ENCODE peak calls at places on chromosomes 7 and 10, in four cellular contexts. Y is stomach; O is colonic mucosa; C is CD8-positive, alpha-beta memory T cell. G is an unnamed sample.

GRCh38 chr7:76400248-76400647 is 9.2 kb downstream of the SSC4D start:
- DNase-seq in O (no peak), C (no peak), Y (no peak), G (no peak)

GRCh38 chr10:35384265-35384868 is 48.1 kb downstream of the CCNY start:
- DNase-seq in C (no peak), Y (no peak), O (no peak), G (no peak)

GRCh38 chr10:93849605-93850004 is 44.2 kb upstream of the SLC35G1 start:
- DNase-seq in Y (no peak), O (no peak), C (no peak), G (no peak)

GRCh38 chr10:89064764-89065163 is 74.2 kb downstream of the FAS start:
- DNase-seq in C (no peak), Y (no peak), O (no peak), G (no peak)

GRCh38 chr10:123996302-123996701 is 97.1 kb downstream of the CHST15 start:
- DNase-seq in C (no peak), Y (no peak), O (no peak), G (no peak)

GRCh38 chr7:151871189-151871735 is 5.7 kb downstream of the PRKAG2 start:
- DNase-seq in Y (no peak), O (no peak), C (no peak), G (no peak)

GRCh38 chr7:45888993-45889366 is 692 bp downstream of the IGFBP1 start:
- DNase-seq in O (no peak), C (no peak), Y (no peak), G (no peak)

GRCh38 chr7:44791278-44792219 is 4.9 kb upstream of the PPIA start:
- DNase-seq in O (no peak), Y (no peak), C (no peak), G (no peak)

GRCh38 chr10:85679696-85680095 is 686.9 kb downstream of the GRID1 start:
- DNase-seq in O (no peak), C (no peak), Y (no peak), G (no peak)

GRCh38 chr7:77657427-77658331 is 38.6 kb upstream of the RSBN1L start:
- DNase-seq in Y (no peak), O (peak; percentile 52), C (no peak), G (no peak)

GRCh38 chr7:26664735-26665420 is 199.5 kb downstream of the SKAP2 start:
- DNase-seq in C (peak; percentile 3), Y (no peak), O (no peak), G (no peak)

GRCh38 chr10:103917326-103918052 is 495 bp downstream of the STN1 start:
- DNase-seq in Y (peak; percentile 53), C (no peak), O (peak; percentile 71), G (no peak)

GRCh38 chr10:132637477-132638129 is 100.0 kb downstream of the INPP5A start:
- DNase-seq in O (no peak), C (no peak), Y (no peak), G (peak; percentile 8)

GRCh38 chr7:136405931-136406777 is 429.0 kb upstream of the MTPN start:
- DNase-seq in O (peak; percentile 25), Y (peak; percentile 29), C (no peak), G (no peak)

GRCh38 chr7:1787681-1788235 is 117.7 kb downstream of the ELFN1 start:
- DNase-seq in C (no peak), O (no peak), Y (peak; percentile 19), G (no peak)

GRCh38 chr10:81873932-81874816 is 820 bp upstream of the NRG3 start:
- DNase-seq in C (no peak), Y (peak; percentile 60), O (peak; percentile 20), G (no peak)

GRCh38 chr10:6054884-6055283 is 7.3 kb downstream of the IL2RA start:
- DNase-seq in C (no peak), Y (peak; percentile 19), O (peak; percentile 12), G (no peak)

GRCh38 chr10:36493511-36493880 is 631.9 kb upstream of the ANKRD30A start:
- DNase-seq in O (no peak), Y (no peak), C (no peak), G (no peak)

GRCh38 chr7:131602994-131603372 is 46.6 kb upstream of the PODXL start:
- DNase-seq in C (no peak), Y (no peak), O (no peak), G (no peak)

GRCh38 chr10:95566121-95566520 is 5.0 kb upstream of the SORBS1 start:
- DNase-seq in Y (no peak), C (no peak), O (no peak), G (no peak)

GRCh38 chr7:131544021-131544420 is 12.4 kb downstream of the PODXL start:
- DNase-seq in C (no peak), O (no peak), Y (no peak), G (no peak)

GRCh38 chr10:29479081-29479917 is 155.5 kb downstream of the SVIL start:
- DNase-seq in Y (no peak), C (no peak), O (no peak), G (no peak)

DNA sequence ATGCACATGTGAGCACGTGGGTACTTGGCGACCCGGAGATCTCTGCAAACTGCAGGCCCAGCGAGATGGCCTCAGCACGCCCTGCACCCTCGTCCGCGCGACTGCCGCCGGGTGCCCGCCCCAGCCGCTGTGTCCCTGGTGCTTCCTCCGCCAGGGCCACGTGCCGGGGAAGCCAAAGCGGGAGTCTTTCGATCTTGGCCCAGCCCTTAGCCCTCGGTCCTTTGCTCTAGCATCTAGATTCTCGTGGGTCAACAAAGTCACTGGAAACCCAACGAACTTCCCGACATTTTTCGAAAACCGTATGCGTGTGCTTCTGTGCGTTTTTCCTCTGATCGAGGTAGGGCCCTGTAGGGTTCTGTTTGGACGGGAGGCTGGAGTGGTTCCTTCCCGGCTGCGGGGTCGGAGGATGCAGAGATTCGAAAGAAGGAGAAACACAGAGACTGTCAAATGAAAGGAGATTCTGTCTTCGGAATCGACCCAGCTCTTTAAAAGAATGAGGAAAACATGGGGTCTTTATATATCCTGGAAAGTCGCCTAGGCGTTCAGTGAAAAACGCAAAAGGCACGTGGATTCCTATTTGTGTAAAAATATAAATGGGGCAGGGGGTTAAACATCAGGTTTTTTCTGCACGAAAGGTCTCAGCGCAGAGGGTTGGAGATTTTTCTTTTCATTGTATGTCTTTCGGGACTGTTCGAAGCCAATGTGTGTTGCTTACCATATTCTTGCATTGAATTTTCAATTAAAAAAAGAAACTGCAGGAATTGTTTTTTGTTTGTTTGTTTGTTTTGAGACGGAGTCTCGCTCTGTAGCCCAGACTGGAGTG is 169.5 kb downstream of the UBE2H start:
- DNase-seq in O (no peak), Y (no peak), C (no peak), G (no peak)
- H3K4me1 ChIP-seq in O (peaks cover 36% of the 10 kb centered on the region), Y (peaks cover 71% of the 10 kb centered on the region), C (peaks cover 58% of the 10 kb centered on the region), G (peaks cover 69% of the 10 kb centered on the region)

GRCh38 chr10:77949167-77949566 is 22.6 kb upstream of the DLG5 start:
- DNase-seq in C (no peak), Y (no peak), O (no peak), G (no peak)
- H3K9me3 ChIP-seq in C (no peaks in the 10 kb centered on the region), Y (peaks cover 11% of the 10 kb centered on the region), O (no peaks in the 10 kb centered on the region), G (no peaks in the 10 kb centered on the region)

DNA sequence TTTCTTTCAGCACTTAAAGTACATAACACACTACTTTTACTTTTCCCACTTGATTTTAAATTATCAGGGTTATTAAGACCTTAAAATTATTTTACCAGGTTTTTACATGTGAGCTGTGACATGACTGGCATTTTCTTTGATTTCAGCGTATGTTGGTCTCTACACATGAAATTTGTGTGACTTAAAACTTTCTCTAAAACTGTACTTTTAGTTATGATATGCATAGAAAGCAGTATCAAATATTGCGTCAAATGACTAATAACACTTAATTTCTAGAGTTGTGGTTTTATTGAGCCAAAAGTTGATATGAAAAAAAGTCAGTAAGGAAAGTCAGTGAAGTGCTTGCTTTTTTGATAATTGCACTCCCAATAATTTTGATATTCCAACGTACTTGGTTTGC is 3.1 kb downstream of the PTEN start:
- DNase-seq in Y (no peak), C (no peak), O (no peak), G (no peak)
- H3K27ac ChIP-seq in Y (peak overlapping the region; percentile 95), C (no peak overlapping the region), O (peak overlapping the region; percentile 5), G (no peak overlapping the region)

GRCh38 chr7:116781584-116781983 is 80.8 kb upstream of the CAPZA2 start:
- DNase-seq in Y (no peak), C (no peak), O (no peak), G (no peak)

GRCh38 chr7:116782177-116782711 is 80.1 kb upstream of the CAPZA2 start:
- DNase-seq in Y (no peak), O (no peak), C (no peak), G (no peak)

GRCh38 chr7:116779921-116780320 is 82.5 kb upstream of the CAPZA2 start:
- DNase-seq in O (no peak), Y (no peak), C (no peak), G (no peak)

GRCh38 chr7:116780521-116780920 is 81.9 kb upstream of the CAPZA2 start:
- DNase-seq in O (no peak), C (no peak), Y (no peak), G (no peak)

DNA sequence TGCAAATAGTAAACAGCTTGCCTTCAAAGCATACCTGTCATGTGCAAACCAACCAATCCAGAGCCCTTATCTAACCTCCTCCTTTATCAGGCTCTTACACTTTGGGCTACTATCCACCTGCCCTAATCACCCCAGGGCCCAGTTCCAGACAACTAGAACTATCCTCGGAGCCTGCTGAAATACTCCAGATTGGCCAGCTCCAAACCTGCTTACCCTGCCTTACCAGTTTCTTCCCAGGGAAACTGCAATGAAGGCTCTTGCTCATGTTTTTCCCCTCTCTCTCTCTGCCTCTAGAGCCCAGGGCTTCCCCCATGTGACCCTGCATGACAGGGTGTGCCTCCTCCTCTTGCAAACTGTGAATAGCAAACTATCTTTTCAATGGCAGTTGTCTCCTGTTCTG is 81.4 kb upstream of the CAPZA2 start:
- DNase-seq in C (no peak), O (peak; percentile 73), Y (peak; percentile 85), G (no peak)
- H3K4me1 ChIP-seq in C (no peaks in the 10 kb centered on the region), O (peaks cover 15% of the 10 kb centered on the region), Y (peaks cover 7% of the 10 kb centered on the region), G (no peaks in the 10 kb centered on the region)

GRCh38 chr7:157481389-157481788 is 144.6 kb downstream of the DNAJB6 start:
- DNase-seq in C (no peak), O (no peak), Y (no peak), G (no peak)
- H3K9me3 ChIP-seq in C (no peaks in the 10 kb centered on the region), O (no peaks in the 10 kb centered on the region), Y (no peaks in the 10 kb centered on the region), G (no peaks in the 10 kb centered on the region)